ENCODE peak calls at places on chromosomes 16 and 17, in eight cellular contexts. D is Peyer's patch; L is activated naive CD4-positive, alpha-beta T cell treated with anti-CD3 and anti-CD28 coated beads, Interleukin-2, amount 50 U/mL, for 16 hours; K is stimulated activated CD4-positive, alpha-beta T cell treated with anti-CD3 and anti-CD28 coated beads, Interleukin-1b, Interleukin-23, amount 100 ng/mL, for 24 hours; J is right cardiac atrium; N is T-cell; O is stimulated activated CD8-positive, alpha-beta memory T cell treated with anti-CD3 and anti-CD28 coated beads, Interleukin-2, amount 100 ng/mL, for 48 hours; Q is ovary. P is an unnamed sample.

GRCh38 chr16:68396481-68396880 is 51.8 kb downstream of the SMPD3 start:
- DNase-seq in D (peak; percentile 55), J (no peak), Q (no peak), N (peak; percentile 20), K (peak; percentile 30), L (peak; percentile 57), O (no peak), P (no peak)

GRCh38 chr17:59002126-59002525 is 104.6 kb downstream of the TRIM37 start:
- DNase-seq in D (no peak), L (no peak), Q (no peak), K (no peak), O (no peak), J (no peak), N (no peak), P (no peak)

GRCh38 chr16:75764154-75764768 is 38.0 kb upstream of the CPHXL start:
- DNase-seq in O (no peak), J (peak; percentile 18), Q (peak; percentile 49), D (no peak), N (peak; percentile 29), L (peak; percentile 50), K (peak; percentile 29), P (peak; percentile 5)

GRCh38 chr17:65794572-65794971 is 233.1 kb upstream of the AXIN2 start:
- DNase-seq in Q (no peak), L (no peak), O (no peak), K (no peak), D (no peak), N (no peak), J (no peak), P (no peak)

GRCh38 chr17:78873519-78874340 is 29.3 kb downstream of the CEP295NL start:
- DNase-seq in Q (no peak), K (no peak), L (no peak), O (no peak), D (no peak), J (no peak), N (no peak), P (no peak)

GRCh38 chr17:79575229-79575628 is 35.6 kb downstream of the RBFOX3 start:
- DNase-seq in D (no peak), N (no peak), L (no peak), J (no peak), Q (no peak), O (no peak), K (no peak), P (no peak)

GRCh38 chr16:3857189-3858013 is 23.1 kb downstream of the CREBBP start:
- DNase-seq in Q (no peak), K (no peak), N (no peak), J (no peak), O (no peak), L (no peak), D (no peak), P (no peak)

GRCh38 chr17:31128241-31128640 is 33.5 kb downstream of the NF1 start:
- DNase-seq in N (no peak), D (no peak), Q (no peak), J (no peak), L (no peak), K (no peak), O (no peak), P (no peak)

GRCh38 chr17:38825762-38826247 is 684 bp upstream of the CWC25 start:
- DNase-seq in Q (peak; percentile 34), O (no peak), K (no peak), L (no peak), N (no peak), J (no peak), D (no peak), P (no peak)

GRCh38 chr17:78709688-78710290 is 72.3 kb downstream of the CYTH1 start:
- DNase-seq in L (no peak), Q (no peak), K (no peak), O (no peak), J (no peak), N (no peak), D (no peak), P (no peak)

GRCh38 chr17:40810505-40810904 is 10.7 kb upstream of the KRT28 start:
- DNase-seq in L (no peak), O (no peak), K (no peak), Q (no peak), J (no peak), D (no peak), N (no peak), P (no peak)